ENCODE peak calls at places on chromosomes 13 and 19, in six cellular contexts. I is cardiac muscle cell; T is CD8-positive, alpha-beta memory T cell; W is Caco-2; A is neural progenitor cell; L is HCT116. C is an unnamed sample.

GRCh38 chr13:73698859-73699258 is 435.3 kb downstream of the KLF12 start:
- DNase-seq in I (no peak), W (no peak), A (no peak), T (no peak), L (no peak), C (no peak)

GRCh38 chr19:8340341-8341096 is 2.5 kb downstream of the KANK3 start:
- DNase-seq in W (peak), I (peak), T (no peak), L (no peak), A (peak), C (no peak)

GRCh38 chr13:26867451-26868067 is 107.0 kb upstream of the GPR12 start:
- DNase-seq in T (no peak), W (no peak), L (no peak), I (peak), A (peak), C (no peak)

GRCh38 chr13:32902898-32903297 is 113.3 kb upstream of the KL start:
- DNase-seq in I (peak), W (peak), L (no peak), T (no peak), A (peak), C (no peak)

GRCh38 chr19:48123907-48124675 is 13.5 kb upstream of the PLA2G4C start:
- DNase-seq in I (peak), A (peak), W (peak), L (peak), T (no peak), C (no peak)

GRCh38 chr19:13990085-13990484 is 16.0 kb downstream of the RFX1 start:
- DNase-seq in A (no peak), W (no peak), L (no peak), I (no peak), T (no peak), C (no peak)

GRCh38 chr13:76474356-76474755 is 411.8 kb downstream of the KCTD12 start:
- DNase-seq in W (no peak), T (no peak), I (peak), A (no peak), L (no peak), C (no peak)

GRCh38 chr19:7654401-7654800 is 14.4 kb upstream of the RETN start:
- DNase-seq in T (no peak), W (no peak), I (no peak), A (no peak), L (no peak), C (no peak)

GRCh38 chr13:72453161-72453560 is 274.3 kb downstream of the MZT1 start:
- DNase-seq in A (no peak), I (no peak), T (no peak), W (no peak), L (no peak), C (no peak)

GRCh38 chr13:88042489-88042888 is 371.3 kb downstream of the SLITRK5 start:
- DNase-seq in I (peak), L (no peak), T (no peak), A (no peak), W (no peak), C (no peak)

GRCh38 chr19:6723108-6723618 is 2.7 kb upstream of the C3 start:
- DNase-seq in L (no peak), T (no peak), W (no peak), I (peak), A (no peak), C (no peak)

GRCh38 chr13:27038323-27038722 is 133.3 kb downstream of the USP12 start:
- DNase-seq in I (peak), L (peak), A (no peak), T (no peak), W (no peak), C (no peak)

GRCh38 chr19:49362926-49363264 is 679 bp upstream of the TEAD2 start:
- DNase-seq in T (no peak), I (peak), W (no peak), A (no peak), L (no peak), C (no peak)

GRCh38 chr19:49364083-49364687 is 508 bp downstream of the DKKL1 start:
- DNase-seq in A (no peak), I (no peak), T (no peak), L (no peak), W (no peak), C (no peak)

GRCh38 chr19:49362048-49362925 is at the start of gene TEAD2:
- DNase-seq in A (peak), L (no peak), W (peak), T (no peak), I (peak), C (no peak)

GRCh38 chr19:49361438-49362047 is 673 bp downstream of the TEAD2 start:
- DNase-seq in A (peak), L (peak), W (peak), T (no peak), I (peak), C (no peak)

GRCh38 chr19:49363265-49364082 is at the start of gene DKKL1:
- DNase-seq in A (peak), W (peak), L (peak), T (peak), I (peak), C (peak)
- H3K4me3 ChIP-seq in A (peak), W (peak), L (peak), T (peak), I (peak), C (peak)

DNA sequence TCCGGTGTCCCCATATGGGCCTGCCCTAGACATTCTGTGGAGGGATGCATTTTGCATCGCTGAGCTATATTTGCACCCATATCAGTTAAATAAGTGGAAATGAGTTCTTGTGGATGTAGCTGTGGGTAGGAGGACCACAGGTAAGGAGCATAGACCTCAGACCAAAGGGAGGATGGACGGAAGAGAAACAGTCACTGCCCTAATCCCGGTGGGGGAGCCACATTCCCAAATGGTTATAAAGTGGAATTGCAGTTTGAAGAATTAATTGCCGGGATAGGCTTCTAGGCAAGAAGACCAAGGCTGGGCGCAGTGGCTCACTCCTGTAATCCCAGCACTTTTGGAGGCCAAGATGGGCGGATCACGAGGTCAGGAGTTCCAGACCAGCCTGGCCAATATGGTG is 1.8 kb downstream of the SDHAF1 start:
- DNase-seq in L (no peak), I (no peak), T (no peak), W (no peak), A (no peak), C (no peak)
- H3K4me3 ChIP-seq in L (no peak), I (no peak), T (no peak), W (no peak), A (no peak), C (peak)

GRCh38 chr19:4815426-4816387 is 15.8 kb downstream of the TICAM1 start:
- DNase-seq in A (peak), I (peak), T (peak), L (peak), W (peak), C (peak)
- H3K4me3 ChIP-seq in A (peak), I (peak), T (peak), L (no peak), W (peak), C (no peak)

DNA sequence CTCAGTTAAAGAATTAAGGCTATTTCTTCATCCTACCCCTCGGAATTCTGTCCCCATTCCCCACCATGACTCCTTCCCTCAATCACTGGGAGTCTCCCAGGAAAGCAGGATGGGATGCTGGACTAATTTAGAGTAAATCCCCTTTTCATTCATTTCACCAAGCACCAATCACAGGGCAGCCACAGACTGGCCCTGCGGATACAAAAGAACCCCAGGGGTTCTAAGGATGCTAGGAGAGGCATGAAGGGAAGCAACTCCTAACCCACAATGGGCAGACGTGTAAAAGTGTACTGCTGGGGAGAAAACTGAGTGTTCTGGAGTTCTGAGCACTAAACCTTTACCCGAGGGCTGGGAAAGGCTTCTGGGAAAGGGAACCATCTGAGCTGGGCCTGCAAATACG is 3.0 kb downstream of the PEPD start:
- DNase-seq in L (no peak), T (no peak), W (no peak), A (peak), I (no peak), C (no peak)
- H3K4me3 ChIP-seq in L (no peak), T (no peak), W (no peak), A (no peak), I (no peak), C (no peak)

GRCh38 chr19:50607874-50608785 is 31.6 kb downstream of the SYT3 start:
- DNase-seq in I (peak), A (peak), L (peak), T (peak), W (peak), C (peak)
- H3K4me3 ChIP-seq in I (no peak), A (no peak), L (no peak), T (no peak), W (no peak), C (no peak)

GRCh38 chr13:106349080-106349841 is 186.2 kb downstream of the EFNB2 start:
- DNase-seq in A (peak), L (peak), T (no peak), I (peak), W (peak), C (no peak)
- H3K4me3 ChIP-seq in A (peak), L (peak), T (no peak), I (peak), W (peak), C (no peak)

GRCh38 chr19:40597329-40597838 is 3.8 kb upstream of the LTBP4 start:
- DNase-seq in A (no peak), W (no peak), I (no peak), T (no peak), L (no peak), C (no peak)

GRCh38 chr19:40600086-40600917 is 867 bp upstream of the LTBP4 start:
- DNase-seq in I (no peak), T (no peak), L (no peak), W (no peak), A (peak), C (no peak)

GRCh38 chr19:40599331-40600085 is 1.7 kb upstream of the LTBP4 start:
- DNase-seq in T (peak), I (no peak), W (no peak), L (no peak), A (peak), C (no peak)

GRCh38 chr19:40598121-40598917 is 2.9 kb upstream of the LTBP4 start:
- DNase-seq in W (peak), A (peak), L (peak), I (peak), T (peak), C (no peak)

GRCh38 chr19:40598918-40599307 is 2.3 kb upstream of the LTBP4 start:
- DNase-seq in I (no peak), T (no peak), W (no peak), L (no peak), A (no peak), C (no peak)
- H3K4me3 ChIP-seq in I (peak), T (no peak), W (no peak), L (peak), A (no peak), C (no peak)

GRCh38 chr13:22412452-22412851 is 741.6 kb downstream of the FGF9 start:
- DNase-seq in W (no peak), L (no peak), A (no peak), I (no peak), T (no peak), C (no peak)
- H3K4me3 ChIP-seq in W (no peak), L (no peak), A (no peak), I (no peak), T (no peak), C (no peak)

GRCh38 chr19:53900191-53900860 is 8.8 kb upstream of the CACNG7 start:
- DNase-seq in L (no peak), A (no peak), W (no peak), I (no peak), T (no peak), C (no peak)

GRCh38 chr19:53898166-53898565 is 10.9 kb upstream of the CACNG7 start:
- DNase-seq in W (no peak), L (no peak), T (no peak), I (no peak), A (no peak), C (no peak)

GRCh38 chr19:53897459-53897858 is 11.6 kb upstream of the CACNG7 start:
- DNase-seq in L (no peak), T (no peak), A (no peak), I (no peak), W (no peak), C (no peak)

GRCh38 chr19:53896682-53897081 is 12.4 kb upstream of the CACNG7 start:
- DNase-seq in T (no peak), I (no peak), W (no peak), L (no peak), A (peak), C (no peak)

DNA sequence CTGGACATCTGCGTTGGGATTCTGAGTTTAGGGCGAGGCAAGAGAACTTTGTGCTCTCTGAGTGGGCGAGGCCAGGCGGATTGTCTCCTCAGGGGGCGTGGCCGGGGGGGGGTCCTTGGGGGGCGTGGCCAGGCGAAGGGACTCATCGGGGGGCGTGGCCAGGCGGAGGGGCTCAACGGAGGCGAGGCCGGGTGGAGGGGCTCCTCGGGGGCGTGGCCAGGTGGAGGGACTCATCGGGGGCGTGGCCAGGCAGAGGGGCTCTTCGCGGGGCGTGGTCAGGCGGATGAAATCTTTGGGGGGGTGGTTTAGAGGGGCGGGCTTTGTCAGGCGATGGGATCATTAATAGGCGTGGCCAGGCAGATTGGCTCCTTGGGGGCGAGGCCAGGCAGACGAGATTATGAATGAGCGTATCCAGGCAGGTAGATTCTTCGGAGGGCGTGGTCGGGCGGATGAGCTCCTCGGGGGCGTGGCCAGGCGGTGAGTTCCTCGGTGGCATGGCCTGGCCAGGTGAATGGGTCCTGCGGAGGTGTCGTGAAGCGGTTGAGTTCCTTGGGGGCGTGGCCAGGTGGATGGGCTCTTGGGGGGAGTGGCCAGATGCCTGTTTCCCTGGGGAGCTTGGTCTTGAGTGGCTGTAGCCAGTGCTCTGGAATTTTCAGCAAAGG is 10.3 kb upstream of the CACNG7 start:
- DNase-seq in I (no peak), T (no peak), L (peak), W (no peak), A (peak), C (no peak)
- H3K4me3 ChIP-seq in I (no peak), T (no peak), L (no peak), W (no peak), A (peak), C (no peak)

GRCh38 chr19:38869160-38869835 is 8.8 kb downstream of the RINL start:
- DNase-seq in T (peak), A (no peak), I (no peak), W (no peak), L (no peak), C (no peak)

GRCh38 chr19:38870612-38871011 is 7.5 kb downstream of the RINL start:
- DNase-seq in L (no peak), T (no peak), I (no peak), A (no peak), W (no peak), C (no peak)

GRCh38 chr19:38869836-38870607 is 8.1 kb downstream of the RINL start:
- DNase-seq in W (no peak), I (peak), T (peak), A (peak), L (no peak), C (no peak)

GRCh38 chr19:38867176-38867780 is 10.8 kb downstream of the RINL start:
- DNase-seq in W (no peak), I (no peak), T (no peak), L (no peak), A (no peak), C (no peak)

GRCh38 chr19:38868551-38868950 is 9.5 kb downstream of the RINL start:
- DNase-seq in L (no peak), T (no peak), A (no peak), W (no peak), I (no peak), C (no peak)
- H3K4me3 ChIP-seq in L (no peak), T (no peak), A (no peak), W (no peak), I (no peak), C (no peak)